ENCODE peak calls at places on chromosome 7, in four cellular contexts. One of them, this sample, is unnamed.

GRCh38 chr7:116836911-116837310 is 25.5 kb upstream of the CAPZA2 start:
- DNase-seq in epithelial cell of esophagus: peak
- DNase-seq in esophagus squamous epithelium: no peak
- DNase-seq in right lobe of liver: no peak
- DNase-seq in this sample: no peak

GRCh38 chr7:128826512-128826911 is 3.7 kb upstream of the FLNC start:
- DNase-seq in epithelial cell of esophagus: no peak
- DNase-seq in right lobe of liver: no peak
- DNase-seq in esophagus squamous epithelium: no peak
- DNase-seq in this sample: no peak

GRCh38 chr7:141697211-141697871 is 4.6 kb downstream of the DENND11 start:
- DNase-seq in epithelial cell of esophagus: peak
- DNase-seq in esophagus squamous epithelium: no peak
- DNase-seq in right lobe of liver: no peak
- DNase-seq in this sample: no peak

GRCh38 chr7:117605712-117606111 is 125.9 kb downstream of the CFTR start:
- DNase-seq in right lobe of liver: no peak
- DNase-seq in epithelial cell of esophagus: no peak
- DNase-seq in esophagus squamous epithelium: no peak
- DNase-seq in this sample: no peak

GRCh38 chr7:138289864-138290263 is 170.2 kb upstream of the TRIM24 start:
- DNase-seq in esophagus squamous epithelium: no peak
- DNase-seq in right lobe of liver: no peak
- DNase-seq in epithelial cell of esophagus: no peak
- DNase-seq in this sample: no peak

GRCh38 chr7:73705551-73705920 is 13.9 kb downstream of the STX1A start:
- DNase-seq in epithelial cell of esophagus: peak
- DNase-seq in right lobe of liver: no peak
- DNase-seq in esophagus squamous epithelium: no peak
- DNase-seq in this sample: no peak

GRCh38 chr7:64888901-64889685 is 14.0 kb upstream of the ZNF273 start:
- DNase-seq in right lobe of liver: no peak
- DNase-seq in esophagus squamous epithelium: no peak
- DNase-seq in epithelial cell of esophagus: peak
- DNase-seq in this sample: no peak

GRCh38 chr7:92357260-92357659 is 90.0 kb upstream of the GATAD1 start:
- DNase-seq in esophagus squamous epithelium: no peak
- DNase-seq in right lobe of liver: no peak
- DNase-seq in epithelial cell of esophagus: no peak
- DNase-seq in this sample: no peak

GRCh38 chr7:28999421-28999820 is 41.3 kb upstream of the TRIL start:
- DNase-seq in epithelial cell of esophagus: no peak
- DNase-seq in esophagus squamous epithelium: no peak
- DNase-seq in right lobe of liver: no peak
- DNase-seq in this sample: no peak

GRCh38 chr7:1156782-1157535 is 3.0 kb downstream of the ZFAND2A start:
- DNase-seq in esophagus squamous epithelium: no peak
- DNase-seq in epithelial cell of esophagus: peak
- DNase-seq in right lobe of liver: peak
- DNase-seq in this sample: no peak

GRCh38 chr7:44151679-44152355 is 10.7 kb upstream of the MYL7 start:
- DNase-seq in right lobe of liver: no peak
- DNase-seq in esophagus squamous epithelium: no peak
- DNase-seq in epithelial cell of esophagus: no peak
- DNase-seq in this sample: no peak

GRCh38 chr7:123747620-123748141 is 1.1 kb downstream of the WASL start:
- DNase-seq in epithelial cell of esophagus: peak
- DNase-seq in esophagus squamous epithelium: no peak
- DNase-seq in right lobe of liver: peak
- DNase-seq in this sample: no peak

GRCh38 chr7:39908141-39908540 is 41.9 kb upstream of the CDK13 start:
- DNase-seq in right lobe of liver: no peak
- DNase-seq in epithelial cell of esophagus: no peak
- DNase-seq in esophagus squamous epithelium: no peak
- DNase-seq in this sample: no peak

GRCh38 chr7:81676813-81677212 is 93.0 kb downstream of the HGF start:
- DNase-seq in epithelial cell of esophagus: peak
- DNase-seq in esophagus squamous epithelium: no peak
- DNase-seq in right lobe of liver: no peak
- DNase-seq in this sample: no peak

GRCh38 chr7:55539380-55539779 is 32.9 kb downstream of the VOPP1 start:
- DNase-seq in right lobe of liver: no peak
- DNase-seq in esophagus squamous epithelium: no peak
- DNase-seq in epithelial cell of esophagus: no peak
- DNase-seq in this sample: no peak

GRCh38 chr7:31028417-31028988 is 23.6 kb upstream of the ADCYAP1R1 start:
- DNase-seq in right lobe of liver: no peak
- DNase-seq in epithelial cell of esophagus: no peak
- DNase-seq in esophagus squamous epithelium: no peak
- DNase-seq in this sample: no peak

GRCh38 chr7:102318482-102318971 is 31.9 kb downstream of the SH2B2 start:
- DNase-seq in esophagus squamous epithelium: no peak
- DNase-seq in epithelial cell of esophagus: peak
- DNase-seq in right lobe of liver: no peak
- DNase-seq in this sample: no peak

GRCh38 chr7:66751945-66752344 is 11.4 kb downstream of the RABGEF1 start:
- DNase-seq in epithelial cell of esophagus: no peak
- DNase-seq in right lobe of liver: no peak
- DNase-seq in esophagus squamous epithelium: no peak
- DNase-seq in this sample: no peak

GRCh38 chr7:22561356-22561755 is 61.4 kb upstream of the STEAP1B start:
- DNase-seq in right lobe of liver: no peak
- DNase-seq in esophagus squamous epithelium: no peak
- DNase-seq in epithelial cell of esophagus: peak
- DNase-seq in this sample: no peak

GRCh38 chr7:81206217-81206616 is 287.4 kb upstream of the SEMA3C start:
- DNase-seq in esophagus squamous epithelium: no peak
- DNase-seq in right lobe of liver: no peak
- DNase-seq in epithelial cell of esophagus: no peak
- DNase-seq in this sample: no peak

GRCh38 chr7:34756691-34757090 is 98.7 kb downstream of the NPSR1 start:
- DNase-seq in epithelial cell of esophagus: no peak
- DNase-seq in right lobe of liver: no peak
- DNase-seq in esophagus squamous epithelium: no peak
- DNase-seq in this sample: no peak

GRCh38 chr7:116614509-116615285 is 57.3 kb upstream of the MET start:
- DNase-seq in epithelial cell of esophagus: no peak
- DNase-seq in right lobe of liver: no peak
- DNase-seq in esophagus squamous epithelium: no peak
- DNase-seq in this sample: no peak

GRCh38 chr7:140027866-140028265 is 34.9 kb downstream of the PARP12 start:
- DNase-seq in epithelial cell of esophagus: no peak
- DNase-seq in right lobe of liver: no peak
- DNase-seq in esophagus squamous epithelium: no peak
- DNase-seq in this sample: no peak

GRCh38 chr7:98387136-98387535 is 13.8 kb downstream of the BAIAP2L1 start:
- DNase-seq in right lobe of liver: peak
- DNase-seq in esophagus squamous epithelium: no peak
- DNase-seq in epithelial cell of esophagus: no peak
- DNase-seq in this sample: no peak

GRCh38 chr7:39027491-39027890 is 49.8 kb downstream of the POU6F2 start:
- DNase-seq in epithelial cell of esophagus: no peak
- DNase-seq in esophagus squamous epithelium: no peak
- DNase-seq in right lobe of liver: no peak
- DNase-seq in this sample: no peak

GRCh38 chr7:28036748-28037147 is 143.8 kb downstream of the JAZF1 start:
- DNase-seq in epithelial cell of esophagus: peak
- DNase-seq in esophagus squamous epithelium: no peak
- DNase-seq in right lobe of liver: peak
- DNase-seq in this sample: no peak

GRCh38 chr7:34135924-34136323 is 230.6 kb downstream of the BMPER start:
- DNase-seq in esophagus squamous epithelium: no peak
- DNase-seq in epithelial cell of esophagus: no peak
- DNase-seq in right lobe of liver: no peak
- DNase-seq in this sample: no peak

GRCh38 chr7:130921391-130922180 is 187.6 kb upstream of the KLF14 start:
- DNase-seq in esophagus squamous epithelium: no peak
- DNase-seq in epithelial cell of esophagus: no peak
- DNase-seq in right lobe of liver: no peak
- DNase-seq in this sample: no peak

GRCh38 chr7:151048911-151049463 is 656 bp downstream of the ASIC3 start:
- DNase-seq in esophagus squamous epithelium: no peak
- DNase-seq in right lobe of liver: no peak
- DNase-seq in epithelial cell of esophagus: no peak
- DNase-seq in this sample: no peak

GRCh38 chr7:67692425-67692824 is 695.8 kb downstream of the TYW1 start:
- DNase-seq in right lobe of liver: peak
- DNase-seq in epithelial cell of esophagus: peak
- DNase-seq in esophagus squamous epithelium: no peak
- DNase-seq in this sample: no peak

GRCh38 chr7:35652124-35652523 is 42.8 kb downstream of the HERPUD2 start:
- DNase-seq in epithelial cell of esophagus: no peak
- DNase-seq in right lobe of liver: no peak
- DNase-seq in esophagus squamous epithelium: no peak
- DNase-seq in this sample: no peak

GRCh38 chr7:94301024-94301588 is 93.6 kb upstream of the COL1A2 start:
- DNase-seq in esophagus squamous epithelium: no peak
- DNase-seq in right lobe of liver: no peak
- DNase-seq in epithelial cell of esophagus: peak
- DNase-seq in this sample: no peak

GRCh38 chr7:132488634-132489302 is 87.5 kb downstream of the PLXNA4 start:
- DNase-seq in esophagus squamous epithelium: no peak
- DNase-seq in right lobe of liver: no peak
- DNase-seq in epithelial cell of esophagus: no peak
- DNase-seq in this sample: no peak

GRCh38 chr7:120725376-120726039 is 132.4 kb downstream of the TSPAN12 start:
- DNase-seq in right lobe of liver: no peak
- DNase-seq in esophagus squamous epithelium: no peak
- DNase-seq in epithelial cell of esophagus: peak
- DNase-seq in this sample: no peak
- TF ChIP-seq CTCF in right lobe of liver: peak
- TF ChIP-seq CTCF in esophagus squamous epithelium: peak
- TF ChIP-seq CTCF in epithelial cell of esophagus: peak
- TF ChIP-seq CTCF in this sample: peak

DNA sequence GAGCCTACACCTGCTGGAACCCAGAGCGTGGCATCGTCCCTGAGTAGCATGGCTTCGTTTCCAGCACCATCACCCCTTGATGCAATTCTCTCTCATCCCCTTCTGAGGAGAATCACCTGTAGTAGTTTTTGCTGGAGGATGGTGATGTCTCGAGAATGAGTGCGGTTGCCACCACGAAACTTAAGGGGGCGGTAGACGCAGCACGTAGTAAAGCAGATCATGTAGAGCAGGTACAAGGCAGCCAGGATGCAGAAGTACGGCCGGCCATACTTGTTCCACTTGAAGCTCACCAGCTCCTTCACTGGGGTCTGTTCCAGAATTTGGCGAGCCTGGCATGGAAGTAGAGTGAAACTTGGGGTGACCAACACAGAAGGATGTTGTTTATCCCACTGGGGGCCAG is 8.1 kb downstream of the TRPV5 start:
- DNase-seq in epithelial cell of esophagus: no peak
- DNase-seq in right lobe of liver: no peak
- DNase-seq in esophagus squamous epithelium: no peak
- DNase-seq in this sample: no peak
- TF ChIP-seq CTCF in epithelial cell of esophagus: no peak
- TF ChIP-seq CTCF in right lobe of liver: no peak
- TF ChIP-seq CTCF in esophagus squamous epithelium: no peak
- TF ChIP-seq CTCF in this sample: no peak

GRCh38 chr7:103524042-103524907 is 78.3 kb upstream of the SLC26A5 start:
- DNase-seq in esophagus squamous epithelium: no peak
- DNase-seq in right lobe of liver: no peak
- DNase-seq in epithelial cell of esophagus: peak
- DNase-seq in this sample: no peak
- TF ChIP-seq CTCF in esophagus squamous epithelium: peak
- TF ChIP-seq CTCF in right lobe of liver: peak
- TF ChIP-seq CTCF in epithelial cell of esophagus: peak
- TF ChIP-seq CTCF in this sample: no peak

GRCh38 chr7:108017776-108018151 is 14.8 kb upstream of the LAMB1 start:
- DNase-seq in esophagus squamous epithelium: no peak
- DNase-seq in right lobe of liver: no peak
- DNase-seq in epithelial cell of esophagus: no peak
- DNase-seq in this sample: no peak

GRCh38 chr7:108015740-108016139 is 12.8 kb upstream of the LAMB1 start:
- DNase-seq in right lobe of liver: no peak
- DNase-seq in esophagus squamous epithelium: no peak
- DNase-seq in epithelial cell of esophagus: no peak
- DNase-seq in this sample: no peak

GRCh38 chr7:108014747-108015682 is 12.1 kb upstream of the LAMB1 start:
- DNase-seq in right lobe of liver: no peak
- DNase-seq in epithelial cell of esophagus: peak
- DNase-seq in esophagus squamous epithelium: no peak
- DNase-seq in this sample: no peak

GRCh38 chr7:108018668-108019067 is 15.7 kb upstream of the LAMB1 start:
- DNase-seq in right lobe of liver: no peak
- DNase-seq in epithelial cell of esophagus: no peak
- DNase-seq in esophagus squamous epithelium: no peak
- DNase-seq in this sample: no peak

GRCh38 chr7:108016841-108017775 is 14.1 kb upstream of the LAMB1 start:
- DNase-seq in esophagus squamous epithelium: no peak
- DNase-seq in right lobe of liver: no peak
- DNase-seq in epithelial cell of esophagus: peak
- DNase-seq in this sample: no peak
- TF ChIP-seq CTCF in esophagus squamous epithelium: peak
- TF ChIP-seq CTCF in right lobe of liver: peak
- TF ChIP-seq CTCF in epithelial cell of esophagus: peak
- TF ChIP-seq CTCF in this sample: no peak

GRCh38 chr7:107982918-107983389 is 20.0 kb downstream of the LAMB1 start:
- DNase-seq in esophagus squamous epithelium: no peak
- DNase-seq in right lobe of liver: no peak
- DNase-seq in epithelial cell of esophagus: no peak
- DNase-seq in this sample: no peak
- TF ChIP-seq CTCF in esophagus squamous epithelium: peak
- TF ChIP-seq CTCF in right lobe of liver: no peak
- TF ChIP-seq CTCF in epithelial cell of esophagus: peak
- TF ChIP-seq CTCF in this sample: peak

GRCh38 chr7:3649250-3649649 is 348.2 kb downstream of the SDK1 start:
- DNase-seq in esophagus squamous epithelium: no peak
- DNase-seq in right lobe of liver: no peak
- DNase-seq in epithelial cell of esophagus: peak
- DNase-seq in this sample: no peak
- TF ChIP-seq CTCF in esophagus squamous epithelium: no peak
- TF ChIP-seq CTCF in right lobe of liver: no peak
- TF ChIP-seq CTCF in epithelial cell of esophagus: no peak
- TF ChIP-seq CTCF in this sample: no peak

GRCh38 chr7:47392241-47392759 is 189.6 kb downstream of the TNS3 start:
- DNase-seq in esophagus squamous epithelium: no peak
- DNase-seq in right lobe of liver: no peak
- DNase-seq in epithelial cell of esophagus: no peak
- DNase-seq in this sample: no peak
- TF ChIP-seq CTCF in esophagus squamous epithelium: peak
- TF ChIP-seq CTCF in right lobe of liver: peak
- TF ChIP-seq CTCF in epithelial cell of esophagus: no peak
- TF ChIP-seq CTCF in this sample: no peak

DNA sequence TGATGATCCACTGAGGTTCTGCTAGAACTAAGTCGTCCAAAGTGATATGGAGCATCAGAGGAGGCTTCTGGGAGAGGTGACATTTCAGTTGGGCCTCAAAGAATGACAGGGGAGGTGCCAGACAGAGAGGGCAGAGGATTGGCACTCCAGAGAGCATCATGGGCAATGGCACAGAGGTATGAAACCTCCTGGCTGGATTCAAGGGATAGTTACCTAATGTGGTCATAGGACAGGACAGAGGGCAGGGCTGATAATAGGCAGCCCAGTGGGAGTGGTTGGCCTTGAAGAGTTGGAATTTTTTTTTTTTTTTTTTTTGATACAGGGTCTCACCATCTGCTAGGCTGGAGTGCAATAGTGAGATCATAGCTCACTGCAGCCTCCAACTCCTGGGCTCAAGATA is 7.6 kb downstream of the SRRM3 start:
- DNase-seq in epithelial cell of esophagus: no peak
- DNase-seq in right lobe of liver: no peak
- DNase-seq in esophagus squamous epithelium: no peak
- DNase-seq in this sample: no peak
- TF ChIP-seq CTCF in epithelial cell of esophagus: no peak
- TF ChIP-seq CTCF in right lobe of liver: no peak
- TF ChIP-seq CTCF in esophagus squamous epithelium: no peak
- TF ChIP-seq CTCF in this sample: no peak

This sample was measured in CD14-positive monocyte.